ENCODE peak calls at places on chromosomes 2 and 18, in seven cellular contexts. One of them, this sample, is unnamed.

GRCh38 chr18:80147418-80148315 is 38.6 kb downstream of the ADNP2 start:
- DNase-seq in HL-60: peak
- DNase-seq in PC-9: no peak
- DNase-seq in A549: peak
- DNase-seq in SK-N-SH: peak
- DNase-seq in kidney epithelial cell: peak
- DNase-seq in AG09309: peak
- DNase-seq in this sample: peak

GRCh38 chr2:239920616-239921365 is 104.4 kb downstream of the NDUFA10 start:
- DNase-seq in SK-N-SH: no peak
- DNase-seq in HL-60: no peak
- DNase-seq in A549: no peak
- DNase-seq in AG09309: no peak
- DNase-seq in kidney epithelial cell: no peak
- DNase-seq in PC-9: no peak
- DNase-seq in this sample: no peak

GRCh38 chr2:165872101-165872791 is 78.2 kb upstream of the GALNT3 start:
- DNase-seq in SK-N-SH: no peak
- DNase-seq in A549: no peak
- DNase-seq in PC-9: no peak
- DNase-seq in AG09309: no peak
- DNase-seq in HL-60: no peak
- DNase-seq in kidney epithelial cell: no peak
- DNase-seq in this sample: peak

GRCh38 chr18:13258792-13259385 is 40.3 kb downstream of the LDLRAD4 start:
- DNase-seq in A549: no peak
- DNase-seq in PC-9: no peak
- DNase-seq in kidney epithelial cell: no peak
- DNase-seq in SK-N-SH: no peak
- DNase-seq in AG09309: no peak
- DNase-seq in HL-60: no peak
- DNase-seq in this sample: no peak

GRCh38 chr2:211990335-211990734 is 548.3 kb downstream of the ERBB4 start:
- DNase-seq in A549: no peak
- DNase-seq in AG09309: no peak
- DNase-seq in HL-60: no peak
- DNase-seq in kidney epithelial cell: no peak
- DNase-seq in SK-N-SH: no peak
- DNase-seq in PC-9: no peak
- DNase-seq in this sample: no peak

GRCh38 chr2:160747771-160748170 is 254.2 kb upstream of the RBMS1 start:
- DNase-seq in PC-9: peak
- DNase-seq in SK-N-SH: no peak
- DNase-seq in kidney epithelial cell: no peak
- DNase-seq in AG09309: peak
- DNase-seq in HL-60: no peak
- DNase-seq in A549: peak
- DNase-seq in this sample: peak

GRCh38 chr18:73043231-73044000 is 175.6 kb upstream of the NETO1 start:
- DNase-seq in HL-60: no peak
- DNase-seq in SK-N-SH: no peak
- DNase-seq in A549: no peak
- DNase-seq in kidney epithelial cell: no peak
- DNase-seq in AG09309: no peak
- DNase-seq in PC-9: no peak
- DNase-seq in this sample: no peak

GRCh38 chr18:42196651-42197050 is 241.6 kb downstream of the PIK3C3 start:
- DNase-seq in A549: no peak
- DNase-seq in kidney epithelial cell: no peak
- DNase-seq in HL-60: no peak
- DNase-seq in SK-N-SH: no peak
- DNase-seq in AG09309: no peak
- DNase-seq in PC-9: no peak
- DNase-seq in this sample: peak

GRCh38 chr2:128271891-128272585 is 46.6 kb downstream of the HS6ST1 start:
- DNase-seq in HL-60: no peak
- DNase-seq in kidney epithelial cell: no peak
- DNase-seq in AG09309: no peak
- DNase-seq in A549: no peak
- DNase-seq in PC-9: no peak
- DNase-seq in SK-N-SH: no peak
- DNase-seq in this sample: no peak

GRCh38 chr2:233994191-233994590 is 56.3 kb upstream of the SPP2 start:
- DNase-seq in HL-60: no peak
- DNase-seq in SK-N-SH: no peak
- DNase-seq in AG09309: no peak
- DNase-seq in PC-9: no peak
- DNase-seq in kidney epithelial cell: no peak
- DNase-seq in A549: no peak
- DNase-seq in this sample: no peak

DNA sequence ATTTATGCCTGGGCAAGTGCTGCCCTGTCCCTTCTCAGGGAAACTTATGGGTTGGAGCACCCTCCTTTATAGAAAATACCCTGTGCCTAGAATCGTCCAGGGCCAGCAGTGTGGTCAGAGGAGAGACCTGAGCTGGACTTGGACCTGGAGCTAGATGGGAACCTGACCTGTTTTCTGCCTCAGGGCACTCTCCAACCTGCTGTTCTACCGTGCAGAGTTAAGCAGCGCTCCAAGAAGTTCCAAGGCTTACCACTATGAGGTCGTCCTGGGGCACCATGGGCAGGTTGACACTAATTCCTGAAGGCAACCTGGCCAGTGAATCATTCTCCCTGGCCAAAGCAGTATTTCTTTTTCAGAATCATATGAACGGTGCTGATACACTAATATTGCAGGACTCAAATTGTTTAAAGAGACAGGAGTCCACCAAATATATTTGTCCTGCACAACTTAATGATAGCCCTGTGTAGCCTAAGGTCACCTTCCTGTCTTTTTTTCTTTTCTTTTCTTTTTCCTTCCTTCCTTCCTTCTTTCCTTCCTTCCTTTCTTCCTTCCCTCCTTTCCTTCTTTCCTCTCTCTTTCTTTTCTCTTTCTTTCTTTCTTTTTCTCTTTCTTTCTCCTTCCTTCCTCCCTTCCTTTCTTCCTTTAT is 455.4 kb upstream of the HNMT start:
- DNase-seq in kidney epithelial cell: no peak
- DNase-seq in SK-N-SH: no peak
- DNase-seq in AG09309: no peak
- DNase-seq in PC-9: no peak
- DNase-seq in HL-60: no peak
- DNase-seq in A549: no peak
- DNase-seq in this sample: no peak
- TF ChIP-seq CTCF in kidney epithelial cell: no peak
- TF ChIP-seq CTCF in SK-N-SH: no peak
- TF ChIP-seq CTCF in AG09309: no peak
- TF ChIP-seq CTCF in PC-9: no peak
- TF ChIP-seq CTCF in HL-60: no peak
- TF ChIP-seq CTCF in A549: no peak
- TF ChIP-seq CTCF in this sample: no peak

GRCh38 chr2:170972508-170973224 is 43.6 kb downstream of the GORASP2 start:
- DNase-seq in HL-60: no peak
- DNase-seq in PC-9: no peak
- DNase-seq in A549: no peak
- DNase-seq in AG09309: no peak
- DNase-seq in kidney epithelial cell: no peak
- DNase-seq in SK-N-SH: peak
- DNase-seq in this sample: no peak
- H3K4me3 ChIP-seq in HL-60: no peak
- H3K4me3 ChIP-seq in PC-9: peak
- H3K4me3 ChIP-seq in A549: peak
- H3K4me3 ChIP-seq in AG09309: no peak
- H3K4me3 ChIP-seq in kidney epithelial cell: no peak
- H3K4me3 ChIP-seq in SK-N-SH: peak
- H3K4me3 ChIP-seq in this sample: no peak

GRCh38 chr18:78659748-78660147 is 319.9 kb upstream of the SALL3 start:
- DNase-seq in SK-N-SH: peak
- DNase-seq in PC-9: no peak
- DNase-seq in kidney epithelial cell: no peak
- DNase-seq in AG09309: no peak
- DNase-seq in HL-60: no peak
- DNase-seq in A549: no peak
- DNase-seq in this sample: no peak
- TF ChIP-seq CTCF in SK-N-SH: peak
- TF ChIP-seq CTCF in PC-9: peak
- TF ChIP-seq CTCF in kidney epithelial cell: no peak
- TF ChIP-seq CTCF in AG09309: no peak
- TF ChIP-seq CTCF in HL-60: peak
- TF ChIP-seq CTCF in A549: no peak
- TF ChIP-seq CTCF in this sample: no peak

GRCh38 chr18:33440384-33441043 is at the start of gene CCDC178:
- DNase-seq in SK-N-SH: peak
- DNase-seq in kidney epithelial cell: no peak
- DNase-seq in PC-9: no peak
- DNase-seq in AG09309: no peak
- DNase-seq in A549: peak
- DNase-seq in HL-60: no peak
- DNase-seq in this sample: no peak
- H3K4me3 ChIP-seq in SK-N-SH: peak
- H3K4me3 ChIP-seq in kidney epithelial cell: peak
- H3K4me3 ChIP-seq in PC-9: no peak
- H3K4me3 ChIP-seq in AG09309: no peak
- H3K4me3 ChIP-seq in A549: peak
- H3K4me3 ChIP-seq in HL-60: no peak
- H3K4me3 ChIP-seq in this sample: peak

GRCh38 chr2:236731767-236732580 is 162.3 kb downstream of the ACKR3 start:
- DNase-seq in HL-60: no peak
- DNase-seq in kidney epithelial cell: no peak
- DNase-seq in SK-N-SH: no peak
- DNase-seq in A549: peak
- DNase-seq in AG09309: peak
- DNase-seq in PC-9: peak
- DNase-seq in this sample: peak
- TF ChIP-seq CTCF in HL-60: no peak
- TF ChIP-seq CTCF in kidney epithelial cell: no peak
- TF ChIP-seq CTCF in SK-N-SH: no peak
- TF ChIP-seq CTCF in A549: no peak
- TF ChIP-seq CTCF in AG09309: no peak
- TF ChIP-seq CTCF in PC-9: no peak
- TF ChIP-seq CTCF in this sample: no peak

GRCh38 chr2:127218843-127219715 is 1.0 kb downstream of the CYP27C1 start:
- DNase-seq in HL-60: no peak
- DNase-seq in A549: peak
- DNase-seq in PC-9: peak
- DNase-seq in kidney epithelial cell: no peak
- DNase-seq in SK-N-SH: peak
- DNase-seq in AG09309: no peak
- DNase-seq in this sample: no peak

GRCh38 chr2:127220102-127220806 is at the start of gene CYP27C1:
- DNase-seq in SK-N-SH: peak
- DNase-seq in AG09309: no peak
- DNase-seq in A549: peak
- DNase-seq in HL-60: no peak
- DNase-seq in PC-9: peak
- DNase-seq in kidney epithelial cell: no peak
- DNase-seq in this sample: no peak

GRCh38 chr2:127220807-127221527 is 868 bp upstream of the CYP27C1 start:
- DNase-seq in SK-N-SH: no peak
- DNase-seq in A549: peak
- DNase-seq in AG09309: no peak
- DNase-seq in kidney epithelial cell: no peak
- DNase-seq in PC-9: peak
- DNase-seq in HL-60: peak
- DNase-seq in this sample: no peak

GRCh38 chr2:127217470-127218325 is 2.4 kb downstream of the CYP27C1 start:
- DNase-seq in PC-9: peak
- DNase-seq in AG09309: no peak
- DNase-seq in A549: peak
- DNase-seq in SK-N-SH: no peak
- DNase-seq in kidney epithelial cell: peak
- DNase-seq in HL-60: no peak
- DNase-seq in this sample: no peak

GRCh38 chr2:127219716-127220090 is 396 bp downstream of the CYP27C1 start:
- DNase-seq in PC-9: peak
- DNase-seq in SK-N-SH: peak
- DNase-seq in AG09309: no peak
- DNase-seq in HL-60: no peak
- DNase-seq in kidney epithelial cell: no peak
- DNase-seq in A549: peak
- DNase-seq in this sample: no peak
- H3K4me3 ChIP-seq in PC-9: peak
- H3K4me3 ChIP-seq in SK-N-SH: peak
- H3K4me3 ChIP-seq in AG09309: peak
- H3K4me3 ChIP-seq in HL-60: peak
- H3K4me3 ChIP-seq in kidney epithelial cell: peak
- H3K4me3 ChIP-seq in A549: peak
- H3K4me3 ChIP-seq in this sample: peak

GRCh38 chr18:48348739-48349138 is 60.4 kb downstream of the ZBTB7C start:
- DNase-seq in kidney epithelial cell: no peak
- DNase-seq in A549: no peak
- DNase-seq in HL-60: no peak
- DNase-seq in AG09309: no peak
- DNase-seq in SK-N-SH: no peak
- DNase-seq in PC-9: no peak
- DNase-seq in this sample: no peak

GRCh38 chr18:48342125-48342524 is 67.1 kb downstream of the ZBTB7C start:
- DNase-seq in AG09309: no peak
- DNase-seq in kidney epithelial cell: no peak
- DNase-seq in PC-9: no peak
- DNase-seq in HL-60: no peak
- DNase-seq in A549: no peak
- DNase-seq in SK-N-SH: peak
- DNase-seq in this sample: no peak

GRCh38 chr18:48342588-48342987 is 66.6 kb downstream of the ZBTB7C start:
- DNase-seq in HL-60: no peak
- DNase-seq in PC-9: no peak
- DNase-seq in AG09309: no peak
- DNase-seq in SK-N-SH: no peak
- DNase-seq in A549: no peak
- DNase-seq in kidney epithelial cell: no peak
- DNase-seq in this sample: no peak

GRCh38 chr18:48347756-48348326 is 61.3 kb downstream of the ZBTB7C start:
- DNase-seq in A549: no peak
- DNase-seq in SK-N-SH: no peak
- DNase-seq in HL-60: no peak
- DNase-seq in kidney epithelial cell: no peak
- DNase-seq in AG09309: no peak
- DNase-seq in PC-9: no peak
- DNase-seq in this sample: no peak

GRCh38 chr18:48345596-48345995 is 63.6 kb downstream of the ZBTB7C start:
- DNase-seq in AG09309: no peak
- DNase-seq in SK-N-SH: no peak
- DNase-seq in PC-9: no peak
- DNase-seq in HL-60: peak
- DNase-seq in kidney epithelial cell: no peak
- DNase-seq in A549: no peak
- DNase-seq in this sample: peak
- TF ChIP-seq CTCF in AG09309: peak
- TF ChIP-seq CTCF in SK-N-SH: peak
- TF ChIP-seq CTCF in PC-9: peak
- TF ChIP-seq CTCF in HL-60: no peak
- TF ChIP-seq CTCF in kidney epithelial cell: peak
- TF ChIP-seq CTCF in A549: peak
- TF ChIP-seq CTCF in this sample: peak

This sample was measured in fibroblast of villous mesenchyme.